ENCODE peak calls at places on chromosomes 13 and 19, in six cellular contexts. M is stomach, E is prostate gland, N is breast epithelium, K is K562, P is H1. W is an unnamed sample.

GRCh38 chr19:39380521-39381502 is 10.1 kb downstream of the PAF1 start:
- DNase-seq in P (no peak), M (no peak), K (no peak), E (no peak), N (no peak), W (no peak)

GRCh38 chr19:57419439-57419838 is 8.5 kb downstream of the ZNF17 start:
- DNase-seq in P (no peak), M (no peak), E (no peak), N (no peak), K (no peak), W (no peak)

GRCh38 chr19:41795031-41795461 is 1.3 kb upstream of the CEACAM3 start:
- DNase-seq in E (peak), N (no peak), P (peak), K (peak), M (peak), W (no peak)

GRCh38 chr13:76928456-76928855 is 19.9 kb upstream of the ACOD1 start:
- DNase-seq in P (no peak), N (no peak), M (no peak), K (no peak), E (no peak), W (no peak)

GRCh38 chr13:63184693-63185092 is 1769.0 kb upstream of the PCDH20 start:
- DNase-seq in N (no peak), K (no peak), M (no peak), P (peak), E (no peak), W (no peak)

GRCh38 chr19:15305582-15306334 is 26.6 kb downstream of the BRD4 start:
- DNase-seq in M (no peak), K (no peak), E (no peak), P (no peak), N (no peak), W (no peak)

GRCh38 chr13:40982772-40983171 is 36.3 kb downstream of the ELF1 start:
- DNase-seq in P (no peak), E (peak), N (no peak), M (no peak), K (no peak), W (peak)

GRCh38 chr13:51714663-51715168 is 89.2 kb downstream of the DHRS12 start:
- DNase-seq in M (no peak), N (no peak), K (no peak), E (no peak), P (no peak), W (no peak)

GRCh38 chr19:10346509-10346908 is 7.1 kb upstream of the ICAM3 start:
- DNase-seq in K (no peak), E (no peak), N (no peak), M (no peak), P (no peak), W (peak)

GRCh38 chr13:110525328-110526319 is 35.9 kb downstream of the RAB20 start:
- DNase-seq in E (no peak), M (no peak), P (no peak), N (no peak), K (no peak), W (peak)

GRCh38 chr19:4742717-4743646 is 19.3 kb upstream of the DPP9 start:
- DNase-seq in K (no peak), E (no peak), M (no peak), N (no peak), P (no peak), W (no peak)

GRCh38 chr13:94228781-94229180 is 250.7 kb downstream of the DCT start:
- DNase-seq in P (no peak), K (no peak), M (no peak), N (no peak), E (no peak), W (no peak)

GRCh38 chr19:5261151-5261890 is 79.3 kb downstream of the PTPRS start:
- DNase-seq in P (no peak), N (peak), M (no peak), K (no peak), E (peak), W (no peak)

GRCh38 chr19:34365463-34366401 is 736 bp downstream of the GPI start:
- DNase-seq in P (no peak), K (peak), M (peak), N (no peak), E (peak), W (peak)

GRCh38 chr13:109610517-109610916 is 175.9 kb downstream of the IRS2 start:
- DNase-seq in E (no peak), K (no peak), M (peak), N (no peak), P (peak), W (no peak)

GRCh38 chr13:51064753-51065152 is 46.3 kb downstream of the C13orf42 start:
- DNase-seq in N (no peak), M (no peak), K (no peak), E (no peak), P (no peak), W (no peak)

GRCh38 chr13:33264620-33264978 is 21.0 kb downstream of the STARD13 start:
- DNase-seq in K (no peak), M (no peak), E (no peak), N (no peak), P (no peak), W (no peak)

GRCh38 chr13:31824705-31825512 is 85.6 kb downstream of the RXFP2 start:
- DNase-seq in E (no peak), K (no peak), N (no peak), M (no peak), P (no peak), W (no peak)

GRCh38 chr13:50127017-50127725 is 111.9 kb downstream of the KCNRG start:
- DNase-seq in K (no peak), M (peak), N (no peak), P (no peak), E (no peak), W (peak)

GRCh38 chr13:112901951-112902651 is 66.9 kb upstream of the MCF2L start:
- DNase-seq in M (peak), E (peak), K (peak), P (no peak), N (peak), W (peak)

GRCh38 chr13:42211704-42212103 is 60.2 kb upstream of the AKAP11 start:
- DNase-seq in K (no peak), N (no peak), P (no peak), M (no peak), E (no peak), W (no peak)

GRCh38 chr13:49759503-49759902 is 33.0 kb downstream of the KPNA3 start:
- DNase-seq in E (no peak), N (no peak), P (no peak), M (no peak), K (no peak), W (no peak)

GRCh38 chr13:112873851-112874750 is 94.9 kb upstream of the MCF2L start:
- DNase-seq in P (peak), N (peak), M (peak), K (peak), E (peak), W (peak)

GRCh38 chr13:54980651-54981050 is 1952.0 kb downstream of the OLFM4 start:
- DNase-seq in M (no peak), E (no peak), P (no peak), K (no peak), N (no peak), W (no peak)

GRCh38 chr19:1451916-1452801 is 2.2 kb downstream of the APC2 start:
- DNase-seq in M (no peak), P (no peak), K (no peak), N (no peak), E (no peak), W (peak)

GRCh38 chr19:1447565-1447903 is 2.4 kb upstream of the APC2 start:
- DNase-seq in K (no peak), M (no peak), N (no peak), P (no peak), E (no peak), W (no peak)

GRCh38 chr19:1447944-1448343 is 2.0 kb upstream of the APC2 start:
- DNase-seq in K (no peak), M (no peak), N (no peak), E (no peak), P (no peak), W (no peak)

GRCh38 chr19:1450735-1451669 is 1.1 kb downstream of the APC2 start:
- DNase-seq in K (no peak), N (no peak), P (no peak), M (no peak), E (no peak), W (no peak)

GRCh38 chr19:1449467-1450442 is at the start of gene APC2:
- DNase-seq in N (no peak), K (peak), E (no peak), P (no peak), M (no peak), W (no peak)
- TF ChIP-seq POLR2A in N (no peak), K (no peak), E (no peak), P (no peak), M (no peak), W (no peak)

GRCh38 chr19:8413593-8413923 is 453 bp downstream of the MARCHF2 start:
- DNase-seq in M (no peak), N (no peak), E (no peak), K (no peak), P (no peak), W (no peak)
- H3K27ac ChIP-seq in M (peak), N (peak), E (peak), K (no peak), P (no peak), W (peak)

DNA sequence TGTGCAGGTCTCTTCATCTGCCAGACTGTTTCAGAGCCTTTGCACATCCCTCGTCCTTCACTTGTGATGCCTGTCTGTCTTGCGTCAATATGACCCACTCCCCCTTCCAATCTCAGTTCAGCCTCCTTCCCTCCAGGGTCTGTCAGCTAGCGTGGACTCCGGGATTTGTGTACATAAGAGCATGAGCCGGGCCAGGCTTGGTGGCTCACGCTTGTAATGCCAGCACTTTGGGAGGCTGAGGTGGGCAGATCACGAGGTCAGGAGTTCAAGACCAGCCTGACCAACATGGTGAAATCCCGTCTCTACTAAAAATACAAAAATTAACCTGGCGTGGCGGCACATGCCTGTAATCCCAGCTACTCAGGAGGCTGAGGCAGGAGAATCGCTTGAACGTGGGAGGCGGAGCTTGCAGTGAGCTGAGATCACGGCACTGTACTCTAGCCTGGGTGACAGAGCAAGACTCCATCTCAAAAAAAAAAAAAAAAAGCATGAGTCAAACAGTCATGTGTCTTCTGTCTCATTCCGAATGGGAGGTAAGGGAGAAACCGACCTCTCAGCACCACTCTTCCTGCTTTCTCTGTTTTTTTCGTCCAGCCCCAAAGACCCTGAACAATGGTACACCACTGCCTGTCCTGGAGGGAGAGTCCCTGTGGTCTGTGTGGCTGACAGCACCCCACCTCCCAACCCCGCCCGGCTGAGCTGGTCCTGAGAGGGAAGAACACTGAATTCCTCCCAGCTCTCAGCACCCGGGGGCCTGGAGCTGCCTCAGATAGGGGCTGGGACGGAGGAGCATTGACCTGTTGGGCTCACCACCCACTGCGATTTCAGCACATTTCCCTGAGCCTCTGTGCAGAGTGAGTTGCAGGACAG is 2.4 kb upstream of the SIGLEC9 start:
- DNase-seq in E (no peak), K (no peak), M (no peak), N (no peak), P (no peak), W (peak)
- TF ChIP-seq POLR2AphosphoS5 in E (no peak), K (no peak), M (no peak), N (no peak), P (no peak), W (no peak)

GRCh38 chr19:35887197-35887596 is 13.1 kb downstream of the NFKBID start:
- DNase-seq in M (no peak), P (no peak), K (no peak), N (no peak), E (no peak), W (no peak)
- TF ChIP-seq POLR2A in M (no peak), P (no peak), K (no peak), N (no peak), E (no peak), W (no peak)

GRCh38 chr19:18571564-18572344 is at the start of gene UBA52:
- DNase-seq in E (peak), M (peak), N (peak), K (peak), P (peak), W (peak)

GRCh38 chr19:18580311-18580710 is 8.3 kb upstream of the REX1BD start:
- DNase-seq in E (no peak), M (no peak), K (no peak), N (no peak), P (no peak), W (no peak)

GRCh38 chr19:18574691-18575291 is 3.1 kb downstream of the UBA52 start:
- DNase-seq in N (no peak), K (no peak), E (no peak), P (no peak), M (no peak), W (peak)

GRCh38 chr19:18576383-18576782 is 4.7 kb downstream of the UBA52 start:
- DNase-seq in E (no peak), K (no peak), N (no peak), P (no peak), M (no peak), W (no peak)

GRCh38 chr19:18577365-18577914 is 5.8 kb downstream of the UBA52 start:
- DNase-seq in K (no peak), P (no peak), N (no peak), M (no peak), E (no peak), W (no peak)
- H3K27ac ChIP-seq in K (no peak), P (no peak), N (no peak), M (no peak), E (no peak), W (no peak)

GRCh38 chr13:44879452-44880058 is 109.7 kb downstream of the NUFIP1 start:
- DNase-seq in E (no peak), K (no peak), N (no peak), M (no peak), P (no peak), W (peak)
- TF ChIP-seq POLR2AphosphoS5 in E (no peak), K (no peak), N (no peak), M (no peak), P (no peak), W (no peak)

DNA sequence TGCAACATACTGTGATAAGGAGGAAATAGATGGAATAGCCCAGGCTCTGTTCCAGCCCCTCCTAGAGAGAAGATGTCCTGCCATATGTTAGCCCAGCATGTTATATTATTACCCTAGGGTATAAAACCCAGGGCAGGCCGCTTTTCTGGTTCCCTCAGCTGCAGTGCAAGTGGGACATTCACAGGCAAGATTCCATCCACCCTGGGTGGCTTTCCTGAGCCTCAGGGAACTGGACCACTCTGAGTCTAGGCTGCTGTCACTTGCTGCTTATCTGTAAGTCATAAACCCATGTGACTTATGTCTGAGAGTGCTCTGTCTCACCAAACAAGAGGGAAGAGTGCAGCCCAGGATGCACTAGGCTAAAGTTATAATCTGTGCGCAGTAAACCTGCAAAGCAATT is 413.2 kb downstream of the MZT1 start:
- DNase-seq in P (no peak), M (no peak), N (no peak), E (no peak), K (no peak), W (no peak)
- TF ChIP-seq POLR2A in P (no peak), M (no peak), N (no peak), E (no peak), K (no peak), W (no peak)

GRCh38 chr19:36605101-36605838 is at the start of gene ZNF382:
- DNase-seq in K (no peak), N (peak), E (peak), P (no peak), M (peak), W (peak)
- H3K27ac ChIP-seq in K (no peak), N (peak), E (peak), P (no peak), M (peak), W (peak)

GRCh38 chr13:43401364-43401763 is 378.0 kb downstream of the DNAJC15 start:
- DNase-seq in N (no peak), E (no peak), P (no peak), M (no peak), K (no peak), W (no peak)

GRCh38 chr13:43411211-43411610 is 375.6 kb downstream of the ENOX1 start:
- DNase-seq in N (no peak), E (no peak), K (no peak), M (no peak), P (no peak), W (no peak)

GRCh38 chr13:43407023-43407581 is 379.7 kb downstream of the ENOX1 start:
- DNase-seq in M (no peak), N (no peak), K (no peak), P (no peak), E (no peak), W (no peak)

GRCh38 chr13:43408274-43408673 is 378.5 kb downstream of the ENOX1 start:
- DNase-seq in N (no peak), K (no peak), P (no peak), E (no peak), M (no peak), W (no peak)

GRCh38 chr13:43405457-43405856 is 381.3 kb downstream of the ENOX1 start:
- DNase-seq in E (no peak), P (no peak), K (no peak), N (no peak), M (no peak), W (no peak)
- TF ChIP-seq POLR2AphosphoS5 in E (no peak), P (no peak), K (no peak), N (no peak), M (no peak), W (no peak)

GRCh38 chr19:12672744-12673143 is 6.1 kb downstream of the WDR83 start:
- DNase-seq in M (no peak), K (no peak), P (no peak), E (no peak), N (no peak), W (no peak)

GRCh38 chr19:12668937-12669271 is 2.3 kb downstream of the WDR83 start:
- DNase-seq in E (peak), N (peak), M (peak), P (no peak), K (peak), W (peak)

GRCh38 chr19:12668346-12668745 is 1.7 kb downstream of the WDR83 start:
- DNase-seq in M (no peak), P (no peak), K (no peak), N (no peak), E (no peak), W (no peak)

GRCh38 chr19:12669272-12670158 is 2.9 kb downstream of the WDR83 start:
- DNase-seq in K (peak), P (no peak), E (peak), N (peak), M (peak), W (peak)

DNA sequence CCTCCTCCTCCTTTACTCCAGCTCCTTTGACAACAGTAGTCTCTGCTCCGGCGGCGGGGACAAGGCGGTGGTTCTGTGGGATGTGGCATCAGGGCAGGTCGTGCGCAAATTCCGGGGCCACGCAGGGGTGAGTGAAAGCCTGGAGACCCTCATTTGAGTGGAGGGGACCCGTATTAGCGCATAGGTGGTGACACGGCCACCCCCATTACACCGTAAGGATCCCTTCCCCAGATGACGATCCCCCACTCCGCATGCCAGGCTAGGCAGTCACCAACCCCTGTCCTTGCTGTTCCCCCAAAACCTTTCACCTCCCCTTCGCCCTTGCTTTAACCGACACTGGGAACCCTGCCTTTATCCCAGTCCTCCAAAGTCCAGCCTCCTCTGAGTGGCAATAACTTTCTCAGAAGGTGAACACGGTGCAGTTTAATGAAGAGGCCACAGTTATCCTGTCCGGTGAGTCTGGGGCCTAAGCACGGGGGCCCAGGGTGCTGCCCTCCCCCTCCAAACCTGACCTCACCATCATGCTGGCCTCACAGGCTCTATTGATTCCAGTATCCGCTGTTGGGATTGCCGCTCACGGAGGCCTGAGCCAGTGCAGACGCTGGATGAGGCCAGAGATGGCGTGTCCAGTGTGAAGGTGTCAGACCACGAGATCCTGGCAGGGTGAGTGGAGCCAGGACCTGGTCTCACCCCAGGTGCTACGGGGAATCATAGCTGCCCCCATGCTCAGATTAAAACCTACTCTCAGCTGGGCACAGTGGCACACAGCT is 3.7 kb downstream of the WDR83 start:
- DNase-seq in N (no peak), E (no peak), K (no peak), P (no peak), M (no peak), W (no peak)
- TF ChIP-seq POLR2A in N (no peak), E (no peak), K (peak), P (peak), M (no peak), W (no peak)

W was measured in upper lobe of left lung.